ENCODE peak calls at places on chromosomes 7 and 10, in nine cellular contexts. P is heart left ventricle, T is HL-60, V is lower lobe of right lung, Q is tibial artery, G is lung, E is ovary, B is spleen, A is body of pancreas. C is an unnamed sample.

GRCh38 chr10:122152544-122152943 is 118.6 kb upstream of the BTBD16 start:
- DNase-seq in T (no peak), B (peak), Q (peak), E (no peak), A (peak), G (no peak), P (peak), V (no peak), C (no peak)

GRCh38 chr7:32943654-32944030 is 13.6 kb upstream of the FKBP9 start:
- DNase-seq in B (no peak), T (no peak), V (no peak), E (no peak), Q (no peak), P (no peak), A (no peak), G (no peak), C (no peak)

GRCh38 chr7:2528481-2529095 is 9.0 kb downstream of the LFNG start:
- DNase-seq in Q (no peak), B (peak), V (no peak), P (peak), T (no peak), G (no peak), A (no peak), E (no peak), C (no peak)

GRCh38 chr10:125578658-125579315 is 104.2 kb downstream of the TEX36 start:
- DNase-seq in G (no peak), A (no peak), T (no peak), B (no peak), E (no peak), Q (no peak), P (no peak), V (no peak), C (no peak)

GRCh38 chr7:3243680-3244079 is 57.4 kb upstream of the SDK1 start:
- DNase-seq in A (no peak), V (no peak), E (no peak), Q (no peak), G (no peak), T (no peak), P (no peak), B (no peak), C (no peak)

GRCh38 chr7:147700702-147701101 is 889.9 kb upstream of the C7orf33 start:
- DNase-seq in V (no peak), G (no peak), E (no peak), B (no peak), Q (no peak), T (no peak), A (no peak), P (no peak), C (no peak)

GRCh38 chr10:98567396-98567795 is 120.7 kb upstream of the HPS1 start:
- DNase-seq in E (no peak), B (no peak), V (no peak), P (no peak), A (no peak), G (no peak), T (no peak), Q (no peak), C (no peak)

GRCh38 chr10:125000366-125001312 is 58.7 kb downstream of the ZRANB1 start:
- DNase-seq in E (peak), V (peak), T (no peak), B (no peak), Q (peak), A (peak), P (peak), G (no peak), C (no peak)

GRCh38 chr10:124175701-124176100 is 82.3 kb upstream of the CHST15 start:
- DNase-seq in Q (peak), T (no peak), V (no peak), B (no peak), A (no peak), P (no peak), E (no peak), G (no peak), C (no peak)

GRCh38 chr10:88209837-88210552 is 346.6 kb downstream of the PTEN start:
- DNase-seq in P (no peak), G (no peak), Q (no peak), V (no peak), E (no peak), T (no peak), B (no peak), A (peak), C (peak)

GRCh38 chr7:18212788-18213187 is 185.1 kb upstream of the PRPS1L1 start:
- DNase-seq in P (no peak), Q (no peak), A (no peak), B (no peak), T (no peak), E (no peak), V (no peak), G (no peak), C (no peak)

DNA sequence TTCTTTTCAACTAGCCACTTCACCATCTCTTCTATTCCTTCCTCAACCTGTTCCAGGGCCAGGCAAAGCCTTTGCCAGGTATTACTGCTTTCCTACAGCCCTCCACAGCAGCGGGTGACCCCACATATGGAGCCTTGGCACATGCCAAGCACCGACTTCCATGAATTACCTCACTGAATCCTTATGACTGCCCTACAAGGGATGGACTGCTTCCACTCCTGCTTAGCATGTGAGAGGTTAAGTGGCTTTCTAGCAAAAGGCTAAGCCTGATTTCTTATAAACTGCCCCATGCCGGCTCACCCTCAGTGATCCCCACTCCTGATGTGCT is 44.0 kb upstream of the PDLIM1 start:
- DNase-seq in A (no peak), T (no peak), E (no peak), Q (no peak), V (no peak), G (no peak), B (no peak), P (no peak), C (no peak)
- H3K27ac ChIP-seq in A (no peak), T (no peak), E (no peak), Q (peak), V (peak), G (peak), B (peak), P (peak), C (peak)

DNA sequence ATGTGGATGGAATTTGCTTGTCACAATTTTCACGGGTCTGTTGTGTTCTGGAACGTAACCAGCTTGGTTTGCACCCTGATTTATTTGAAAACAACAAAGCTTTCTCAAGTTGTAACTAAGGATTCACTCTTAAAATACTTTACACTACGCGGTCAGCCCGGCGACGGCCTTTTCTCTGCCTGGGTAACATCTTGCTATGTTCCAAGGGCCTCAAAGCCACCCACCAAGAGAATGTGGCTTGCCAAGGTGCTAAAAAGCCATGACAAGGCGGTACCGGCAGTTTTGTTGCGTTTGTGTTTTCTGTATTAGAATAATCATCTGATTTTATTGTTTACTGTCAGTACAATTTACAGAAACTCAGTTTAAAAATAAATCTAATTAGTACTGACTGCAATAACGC is 220.9 kb downstream of the SFMBT2 start:
- DNase-seq in V (no peak), A (no peak), Q (no peak), E (no peak), P (no peak), T (no peak), G (no peak), B (no peak), C (no peak)
- TF ChIP-seq CTCF in V (no peak), A (no peak), Q (no peak), E (no peak), P (no peak), T (no peak), G (no peak), B (no peak), C (no peak)

GRCh38 chr10:73731588-73732375 is 12.4 kb upstream of the SEC24C start:
- DNase-seq in G (no peak), Q (no peak), T (no peak), A (peak), E (peak), B (peak), P (no peak), V (no peak), C (no peak)
- H3K4me3 ChIP-seq in G (no peak), Q (no peak), T (no peak), A (peak), E (no peak), B (peak), P (peak), V (peak), C (no peak)

GRCh38 chr10:58577394-58577793 is 64.7 kb downstream of the BICC1 start:
- DNase-seq in B (no peak), A (no peak), T (peak), Q (no peak), E (no peak), G (no peak), P (no peak), V (no peak), C (no peak)
- H3K27ac ChIP-seq in B (peak), A (no peak), T (peak), Q (peak), E (no peak), G (peak), P (peak), V (no peak), C (no peak)

GRCh38 chr7:151114151-151115090 is 28.1 kb downstream of the AGAP3 start:
- DNase-seq in A (peak), P (peak), B (no peak), Q (no peak), G (peak), V (peak), E (no peak), T (no peak), C (no peak)
- TF ChIP-seq CTCF in A (no peak), P (no peak), B (no peak), Q (no peak), G (no peak), V (no peak), E (no peak), T (no peak), C (no peak)

GRCh38 chr10:116699049-116699782 is 43.1 kb downstream of the HSPA12A start:
- DNase-seq in A (no peak), G (no peak), E (no peak), B (no peak), P (no peak), Q (no peak), V (no peak), T (no peak), C (no peak)
- H3K4me3 ChIP-seq in A (no peak), G (no peak), E (no peak), B (no peak), P (no peak), Q (no peak), V (no peak), T (no peak), C (no peak)

DNA sequence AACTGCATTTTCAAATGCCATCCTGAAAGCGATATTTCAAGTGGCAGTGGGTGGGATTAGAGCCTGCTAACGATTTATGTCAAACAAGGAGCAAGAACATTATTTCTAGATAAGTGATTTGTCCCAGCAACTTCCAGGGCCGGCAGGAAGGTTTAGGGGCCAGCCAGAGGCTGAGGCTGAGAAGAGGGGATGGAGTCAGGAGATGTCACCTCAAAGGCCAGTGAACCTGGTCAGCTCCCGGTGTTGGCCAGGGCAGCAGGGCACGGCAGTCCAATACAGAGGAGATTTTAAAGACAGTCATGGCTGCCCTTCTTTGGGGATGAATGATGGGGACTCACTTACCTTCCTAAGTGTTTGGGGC is 105.7 kb upstream of the PPIF start:
- DNase-seq in Q (no peak), P (no peak), G (no peak), B (no peak), V (no peak), A (no peak), E (no peak), T (no peak), C (no peak)
- H3K27ac ChIP-seq in Q (peak), P (peak), G (peak), B (peak), V (peak), A (peak), E (peak), T (peak), C (no peak)

DNA sequence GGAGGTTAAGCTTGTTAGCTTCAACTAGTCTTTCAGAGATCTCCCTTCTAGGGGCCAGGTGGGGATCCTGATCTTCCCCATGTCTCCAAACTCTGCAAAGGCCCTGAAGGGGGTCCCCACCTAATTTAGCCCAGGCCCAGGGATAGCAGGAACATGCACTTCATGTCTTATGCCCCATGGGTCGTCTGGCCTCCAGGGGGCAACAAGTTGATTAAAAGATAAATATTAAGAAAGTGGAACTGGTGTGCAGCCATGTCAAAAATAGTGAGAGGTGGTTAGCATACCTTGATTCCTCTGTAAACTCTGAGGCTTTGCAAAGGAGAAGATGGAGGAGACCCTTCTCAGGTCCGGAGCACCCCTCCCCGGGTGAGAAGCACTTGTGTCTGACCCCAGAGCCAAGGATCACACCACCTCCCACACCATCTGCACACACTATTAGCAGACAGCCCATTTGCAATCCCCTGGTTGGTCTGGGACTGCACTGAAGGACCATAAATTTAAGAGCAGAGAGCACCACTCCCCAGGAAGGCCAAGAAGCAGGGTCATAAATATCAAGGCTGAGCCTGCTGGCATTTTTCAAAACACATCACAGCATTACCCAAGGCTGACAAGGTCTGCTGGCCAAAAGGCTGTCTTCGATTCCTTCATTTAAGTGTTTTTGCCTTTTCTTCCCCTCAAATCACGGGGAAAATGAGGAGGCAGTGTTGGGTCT is 44.2 kb upstream of the LRRC18 start:
- DNase-seq in P (no peak), G (no peak), V (no peak), T (no peak), E (no peak), A (no peak), B (no peak), Q (peak), C (no peak)
- TF ChIP-seq CTCF in P (no peak), G (no peak), V (no peak), T (no peak), E (no peak), A (no peak), B (no peak), Q (no peak), C (no peak)

GRCh38 chr7:1040790-1041189 is 3.6 kb upstream of the GPR146 start:
- DNase-seq in P (no peak), G (no peak), A (peak), T (no peak), V (no peak), Q (no peak), E (peak), B (peak), C (peak)
- H3K4me3 ChIP-seq in P (no peak), G (no peak), A (no peak), T (no peak), V (no peak), Q (no peak), E (no peak), B (no peak), C (no peak)

GRCh38 chr10:34748767-34749166 is 66.3 kb downstream of the PARD3 start:
- DNase-seq in G (no peak), B (no peak), A (no peak), T (no peak), Q (no peak), E (no peak), P (no peak), V (no peak), C (no peak)

GRCh38 chr10:34756584-34756983 is 58.5 kb downstream of the PARD3 start:
- DNase-seq in P (no peak), E (no peak), G (no peak), A (no peak), Q (no peak), B (no peak), T (no peak), V (no peak), C (no peak)

GRCh38 chr10:34751272-34751671 is 63.8 kb downstream of the PARD3 start:
- DNase-seq in E (no peak), T (no peak), G (no peak), V (no peak), P (no peak), A (no peak), B (no peak), Q (no peak), C (no peak)

GRCh38 chr10:34757933-34758332 is 57.2 kb downstream of the PARD3 start:
- DNase-seq in Q (no peak), B (no peak), G (no peak), P (no peak), A (no peak), T (no peak), E (no peak), V (no peak), C (no peak)

DNA sequence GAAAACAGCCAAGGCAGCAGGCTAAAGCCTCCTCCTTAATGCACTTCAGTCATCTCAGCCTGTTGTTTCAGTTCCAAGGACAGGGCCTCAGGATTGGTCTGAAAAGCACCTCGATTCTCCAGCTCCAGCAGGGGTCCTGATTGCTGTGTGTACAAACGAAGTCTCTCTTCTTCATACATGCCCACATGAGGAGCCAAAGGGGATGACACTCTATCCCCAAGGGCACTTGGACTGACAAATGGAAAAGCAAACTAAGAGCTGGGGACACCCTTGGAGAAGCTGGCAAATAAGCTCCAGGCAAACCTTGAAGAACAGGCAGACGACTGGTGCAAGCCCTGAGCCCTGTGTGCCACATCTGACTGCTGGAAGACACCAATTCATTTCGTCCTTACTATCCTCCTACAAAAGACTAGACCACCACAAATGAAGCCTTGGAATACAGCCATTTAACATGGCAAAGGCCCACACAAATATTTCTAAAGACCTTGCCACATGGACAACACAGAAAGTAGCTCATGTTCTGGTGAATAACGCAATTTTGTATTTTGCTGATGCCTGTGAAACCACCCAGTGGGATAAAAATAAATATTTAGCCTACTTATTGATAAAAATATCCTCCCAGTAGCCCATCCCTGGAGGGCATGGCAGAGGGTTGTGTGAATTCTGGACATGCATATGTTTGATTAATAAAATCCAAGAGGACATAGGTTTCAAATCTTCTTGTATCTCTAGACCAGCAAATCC is 61.9 kb downstream of the PARD3 start:
- DNase-seq in P (no peak), T (no peak), A (peak), E (no peak), V (no peak), G (no peak), Q (no peak), B (no peak), C (no peak)
- H3K27ac ChIP-seq in P (no peak), T (no peak), A (no peak), E (no peak), V (no peak), G (no peak), Q (no peak), B (no peak), C (no peak)

C was measured in brain microvascular endothelial cell.